ENCODE peak calls at places on chromosomes 7 and 10, in five cellular contexts. L, D, B, C and E are unnamed samples.

GRCh38 chr7:134618756-134619530 is 27.7 kb upstream of the BPGM start:
- DNase-seq in L (no peak), D (no peak), C (no peak), B (no peak), E (no peak)

GRCh38 chr10:89887830-89888229 is 186.4 kb downstream of the KIF20B start:
- DNase-seq in C (no peak), B (no peak), D (no peak), L (no peak), E (no peak)

GRCh38 chr10:42962902-42963231 is 114.0 kb upstream of the RET start:
- DNase-seq in B (no peak), D (no peak), L (no peak), C (peak; percentile 14), E (peak; percentile 60)

GRCh38 chr7:45682836-45683555 is 108.8 kb downstream of the ADCY1 start:
- DNase-seq in L (no peak), B (no peak), D (no peak), C (no peak), E (peak; percentile 49)

GRCh38 chr7:101549734-101550133 is 79.4 kb downstream of the MYL10 start:
- DNase-seq in D (no peak), B (no peak), C (no peak), L (peak; percentile 0), E (peak; percentile 27)

GRCh38 chr7:100435401-100436304 is 644 bp downstream of the PPP1R35 start:
- DNase-seq in L (peak; percentile 45), D (no peak), B (peak; percentile 46), C (peak; percentile 29), E (no peak)

GRCh38 chr7:28296571-28297483 is 115.5 kb upstream of the CREB5 start:
- DNase-seq in C (peak; percentile 21), B (peak; percentile 29), D (no peak), L (no peak), E (no peak)

GRCh38 chr7:77687100-77687746 is 9.0 kb upstream of the RSBN1L start:
- DNase-seq in B (peak; percentile 29), L (no peak), D (no peak), C (no peak), E (no peak)

GRCh38 chr7:5780801-5781496 is 514 bp downstream of the RNF216 start:
- DNase-seq in C (peak; percentile 54), D (no peak), B (peak; percentile 22), L (peak; percentile 46), E (no peak)

GRCh38 chr10:34773617-34774261 is 41.4 kb downstream of the PARD3 start:
- DNase-seq in B (no peak), L (no peak), C (no peak), D (no peak), E (no peak)

GRCh38 chr10:34776090-34776690 is 38.9 kb downstream of the PARD3 start:
- DNase-seq in B (no peak), C (no peak), L (no peak), D (no peak), E (no peak)

GRCh38 chr10:34771106-34771505 is 44.0 kb downstream of the PARD3 start:
- DNase-seq in B (no peak), L (no peak), C (no peak), D (no peak), E (no peak)

GRCh38 chr10:34769941-34770340 is 45.2 kb downstream of the PARD3 start:
- DNase-seq in B (no peak), C (no peak), D (no peak), L (no peak), E (no peak)

DNA sequence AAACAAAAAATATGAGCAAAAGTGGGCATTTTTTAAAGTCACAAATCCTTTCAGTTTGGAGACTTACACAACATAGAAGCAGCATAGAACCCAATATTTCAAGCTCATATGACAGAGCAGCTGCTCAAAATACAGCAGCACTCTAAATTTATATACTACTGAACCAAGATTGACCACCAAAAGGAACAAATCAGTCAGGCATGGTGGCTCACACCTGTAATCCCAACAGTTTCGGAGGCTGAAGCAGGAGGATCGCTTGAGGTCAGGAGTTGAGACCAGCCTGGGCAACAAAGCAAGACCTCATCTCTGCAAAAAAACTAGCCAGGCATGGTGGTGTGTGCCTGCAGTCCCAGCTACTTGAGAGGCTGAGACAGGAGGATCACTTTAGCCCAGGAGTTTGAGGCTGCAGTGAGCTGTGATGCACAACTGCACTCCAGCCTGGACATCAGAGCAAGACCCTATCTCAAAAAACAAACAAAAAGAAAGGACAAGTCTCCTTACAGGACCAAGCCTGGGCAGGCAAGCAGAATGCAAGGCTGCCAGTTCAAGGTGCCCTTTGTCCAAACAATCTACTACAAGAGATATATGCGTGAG is 40.0 kb downstream of the PARD3 start:
- DNase-seq in C (no peak), D (no peak), B (no peak), L (no peak), E (no peak)
- H3K4me1 ChIP-seq in C (peaks cover 56% of the 10 kb centered on the region), D (peaks cover 9% of the 10 kb centered on the region), B (no peaks in the 10 kb centered on the region), L (no peaks in the 10 kb centered on the region), E (peaks cover 5% of the 10 kb centered on the region)

GRCh38 chr7:153588596-153588995 is 463.6 kb upstream of the DPP6 start:
- DNase-seq in C (no peak), L (no peak), B (no peak), D (no peak), E (no peak)
- H3K9me3 ChIP-seq in C (peaks cover 4% of the 10 kb centered on the region), L (no peaks in the 10 kb centered on the region), B (no peaks in the 10 kb centered on the region), D (no peaks in the 10 kb centered on the region), E (no peaks in the 10 kb centered on the region)

GRCh38 chr10:35456784-35457183 is 120.5 kb downstream of the CCNY start:
- DNase-seq in B (no peak), D (no peak), C (no peak), L (no peak), E (no peak)
- H3K4me1 ChIP-seq in B (peaks cover 87% of the 10 kb centered on the region), D (peaks cover 72% of the 10 kb centered on the region), C (peaks cover 100% of the 10 kb centered on the region), L (peaks cover 5% of the 10 kb centered on the region), E (peaks cover 7% of the 10 kb centered on the region)

DNA sequence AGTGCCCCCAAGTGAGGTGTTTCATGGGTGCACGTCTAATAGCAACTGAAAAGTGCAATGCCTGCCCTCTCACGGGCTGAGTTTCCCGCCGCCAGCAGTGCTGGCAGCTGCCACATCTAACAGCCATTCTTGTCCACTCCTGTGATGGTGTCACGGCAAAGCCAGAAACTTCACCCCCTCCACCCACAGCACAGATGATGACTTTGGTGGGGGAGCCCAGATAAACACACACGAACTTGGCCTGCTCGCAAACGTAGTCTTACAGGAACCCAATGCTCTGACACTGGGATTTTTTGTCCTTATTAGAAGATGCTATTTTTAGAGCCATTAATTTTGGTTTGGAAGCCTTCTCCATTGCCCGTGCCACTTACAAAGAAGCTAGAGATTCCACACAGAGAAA is 26.7 kb downstream of the CPXM2 start:
- DNase-seq in D (peak; percentile 49), B (no peak), C (no peak), L (no peak), E (peak; percentile 91)
- H3K9me3 ChIP-seq in D (no peaks in the 10 kb centered on the region), B (no peaks in the 10 kb centered on the region), C (no peaks in the 10 kb centered on the region), L (no peaks in the 10 kb centered on the region), E (no peaks in the 10 kb centered on the region)

DNA sequence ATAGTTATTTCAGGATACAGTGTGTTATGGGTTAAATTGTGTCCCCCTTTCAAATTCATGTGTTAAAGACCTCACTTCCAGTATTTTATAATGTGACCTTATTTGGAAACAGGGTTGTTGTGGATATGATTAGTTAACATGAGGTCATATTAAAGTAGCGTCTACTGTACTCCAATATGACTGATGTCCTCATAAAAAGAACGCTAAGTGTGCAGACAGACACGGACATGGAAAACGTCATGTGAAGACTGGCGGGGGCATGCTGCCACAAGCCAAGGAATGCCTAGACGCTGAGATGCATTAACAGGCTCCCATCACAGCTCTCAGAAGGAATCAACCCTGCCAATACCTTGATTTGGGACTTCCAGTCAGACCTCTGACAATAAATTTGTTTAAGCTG is 1.5 kb upstream of the WDR37 start:
- DNase-seq in C (no peak), L (no peak), D (no peak), B (no peak), E (no peak)
- H3K4me1 ChIP-seq in C (peaks cover 95% of the 10 kb centered on the region), L (peaks cover 7% of the 10 kb centered on the region), D (peaks cover 54% of the 10 kb centered on the region), B (peaks cover 74% of the 10 kb centered on the region), E (peaks cover 6% of the 10 kb centered on the region)